ENCODE peak calls at places on chromosome 5, in six cellular contexts. V, A, Z, H, F and P are unnamed samples. For H3K4me1, the result is how much of the 10 kb centered on the place peaks cover.

GRCh38 chr5:37668524-37669047 is 171.3 kb downstream of the GDNF start:
- DNase-seq in V (peak), A (peak), Z (peak), H (peak), F (peak), P (peak)

GRCh38 chr5:150502106-150502505 is 5.8 kb upstream of the NDST1 start:
- DNase-seq in V (no peak), A (no peak), Z (no peak), H (no peak), F (no peak), P (no peak)

GRCh38 chr5:127697894-127698600 is 5.1 kb upstream of the CCDC192 start:
- DNase-seq in V (no peak), A (no peak), Z (peak), H (no peak), F (peak), P (peak)

GRCh38 chr5:16964821-16965220 is 28.7 kb upstream of the MYO10 start:
- DNase-seq in V (no peak), A (no peak), Z (peak), H (no peak), F (no peak), P (peak)

GRCh38 chr5:172007153-172007794 is 836 bp upstream of the FBXW11 start:
- DNase-seq in V (no peak), A (no peak), Z (no peak), H (no peak), F (peak), P (no peak)

GRCh38 chr5:5886812-5887486 is 464.5 kb downstream of the ICE1 start:
- DNase-seq in V (peak), A (peak), Z (no peak), H (peak), F (peak), P (no peak)

GRCh38 chr5:117623042-117623815 is 1048.6 kb upstream of the SEMA6A start:
- DNase-seq in V (no peak), A (no peak), Z (no peak), H (no peak), F (no peak), P (peak)

GRCh38 chr5:79055017-79055416 is 14.5 kb downstream of the DMGDH start:
- DNase-seq in V (no peak), A (no peak), Z (no peak), H (no peak), F (no peak), P (no peak)

GRCh38 chr5:139669681-139670368 is 21.7 kb downstream of the CXXC5 start:
- DNase-seq in V (peak), A (peak), Z (no peak), H (peak), F (no peak), P (no peak)

GRCh38 chr5:154430466-154430865 is 15.3 kb upstream of the SAP30L start:
- DNase-seq in V (no peak), A (no peak), Z (no peak), H (no peak), F (no peak), P (no peak)

GRCh38 chr5:89735108-89735507 is 674.4 kb downstream of the CETN3 start:
- DNase-seq in V (no peak), A (no peak), Z (no peak), H (no peak), F (no peak), P (peak)

GRCh38 chr5:59020611-59021285 is 437.9 kb downstream of the RAB3C start:
- DNase-seq in V (no peak), A (peak), Z (no peak), H (no peak), F (peak), P (peak)

GRCh38 chr5:1054018-1054798 is 45.6 kb downstream of the NKD2 start:
- DNase-seq in V (no peak), A (no peak), Z (no peak), H (no peak), F (no peak), P (no peak)

GRCh38 chr5:63963080-63963735 is 963 bp upstream of the HTR1A start:
- DNase-seq in V (peak), A (peak), Z (peak), H (peak), F (peak), P (peak)

GRCh38 chr5:1881273-1881586 is 1.5 kb downstream of the IRX4 start:
- DNase-seq in V (peak), A (no peak), Z (peak), H (no peak), F (peak), P (peak)

DNA sequence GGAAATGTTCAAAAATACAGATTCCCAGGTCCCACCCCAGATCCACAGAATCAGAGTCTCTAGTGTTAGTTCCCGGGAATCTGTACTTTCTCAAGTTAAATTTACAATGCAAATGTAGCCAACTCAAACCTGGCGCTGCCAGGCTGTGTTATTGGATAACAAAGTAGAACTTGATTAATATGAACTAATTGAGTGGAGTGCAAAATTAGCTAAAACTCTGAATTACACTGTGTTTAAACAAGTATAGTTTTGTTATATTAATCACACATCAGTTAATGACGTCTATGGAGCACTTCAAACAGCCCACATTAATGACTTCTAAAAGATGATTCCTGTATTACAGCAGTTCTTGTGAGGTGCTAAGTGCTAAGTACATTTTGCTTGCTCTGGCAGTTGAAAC is 32.4 kb upstream of the CYFIP2 start:
- DNase-seq in V (no peak), A (no peak), Z (no peak), H (no peak), F (no peak), P (no peak)
- H3K4me1 ChIP-seq in V (under half), A (under half), Z (under half), H (under half), F (under half), P (under half)

GRCh38 chr5:180632768-180633167 is 16.6 kb downstream of the FLT4 start:
- DNase-seq in V (no peak), A (no peak), Z (no peak), H (peak), F (no peak), P (no peak)
- TF ChIP-seq CTCF in V (no peak), A (no peak), Z (no peak), H (no peak), F (no peak), P (no peak)

GRCh38 chr5:56824019-56824418 is 8.7 kb downstream of the MAP3K1 start:
- DNase-seq in V (no peak), A (no peak), Z (no peak), H (no peak), F (no peak), P (no peak)

GRCh38 chr5:56827923-56828322 is 12.6 kb downstream of the MAP3K1 start:
- DNase-seq in V (no peak), A (no peak), Z (no peak), H (no peak), F (no peak), P (no peak)

GRCh38 chr5:56829137-56829536 is 13.8 kb downstream of the MAP3K1 start:
- DNase-seq in V (no peak), A (peak), Z (peak), H (no peak), F (peak), P (no peak)

GRCh38 chr5:56825222-56825824 is 10.0 kb downstream of the MAP3K1 start:
- DNase-seq in V (no peak), A (no peak), Z (no peak), H (no peak), F (no peak), P (no peak)

GRCh38 chr5:56827043-56827442 is 11.7 kb downstream of the MAP3K1 start:
- DNase-seq in V (peak), A (no peak), Z (no peak), H (no peak), F (no peak), P (no peak)
- H3K4me1 ChIP-seq in V (under half), A (under half), Z (under half), H (half or more), F (under half), P (under half)

GRCh38 chr5:77518304-77518703 is 26.2 kb upstream of the WDR41 start:
- DNase-seq in V (no peak), A (no peak), Z (peak), H (no peak), F (peak), P (no peak)
- TF ChIP-seq CTCF in V (peak), A (no peak), Z (peak), H (no peak), F (peak), P (peak)

GRCh38 chr5:132473019-132473531 is 17.5 kb downstream of the IRF1 start:
- DNase-seq in V (no peak), A (peak), Z (no peak), H (peak), F (no peak), P (no peak)
- H3K4me1 ChIP-seq in V (under half), A (under half), Z (under half), H (under half), F (under half), P (under half)

GRCh38 chr5:43750809-43751208 is 147.8 kb downstream of the NNT start:
- DNase-seq in V (no peak), A (no peak), Z (no peak), H (no peak), F (no peak), P (no peak)

DNA sequence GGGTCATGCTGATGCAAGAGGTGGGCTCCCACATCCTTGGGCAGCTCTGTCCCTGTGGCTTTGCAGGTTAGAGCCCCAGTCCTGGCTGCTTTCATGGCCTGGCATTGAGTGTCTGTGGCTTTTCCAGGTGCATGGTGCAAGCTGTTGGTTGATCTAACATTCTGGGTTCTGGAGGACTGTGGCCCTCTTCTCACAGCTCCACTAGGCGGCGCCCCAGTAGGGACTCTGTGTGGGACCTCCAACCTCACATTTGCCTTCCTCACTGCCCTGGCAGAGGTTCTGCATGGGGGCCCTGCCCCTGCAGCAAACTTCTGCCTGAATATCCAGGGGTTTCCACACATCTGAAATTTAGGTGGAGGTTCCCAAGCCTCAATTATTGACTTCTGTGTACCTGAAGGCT is 150.1 kb downstream of the NNT start:
- DNase-seq in V (no peak), A (no peak), Z (no peak), H (no peak), F (no peak), P (no peak)
- TF ChIP-seq CTCF in V (peak), A (no peak), Z (no peak), H (no peak), F (no peak), P (peak)

GRCh38 chr5:67773439-67773988 is 442.0 kb upstream of the PIK3R1 start:
- DNase-seq in V (no peak), A (peak), Z (peak), H (peak), F (no peak), P (peak)

GRCh38 chr5:67774153-67774552 is 441.4 kb upstream of the PIK3R1 start:
- DNase-seq in V (no peak), A (no peak), Z (no peak), H (no peak), F (no peak), P (no peak)

GRCh38 chr5:67771791-67772190 is 443.8 kb upstream of the PIK3R1 start:
- DNase-seq in V (no peak), A (no peak), Z (no peak), H (no peak), F (no peak), P (no peak)

GRCh38 chr5:67771221-67771620 is 444.3 kb upstream of the PIK3R1 start:
- DNase-seq in V (no peak), A (no peak), Z (no peak), H (no peak), F (no peak), P (no peak)

GRCh38 chr5:67770431-67771025 is 445.0 kb upstream of the PIK3R1 start:
- DNase-seq in V (no peak), A (peak), Z (no peak), H (peak), F (no peak), P (no peak)
- H3K4me1 ChIP-seq in V (under half), A (under half), Z (under half), H (under half), F (under half), P (under half)

DNA sequence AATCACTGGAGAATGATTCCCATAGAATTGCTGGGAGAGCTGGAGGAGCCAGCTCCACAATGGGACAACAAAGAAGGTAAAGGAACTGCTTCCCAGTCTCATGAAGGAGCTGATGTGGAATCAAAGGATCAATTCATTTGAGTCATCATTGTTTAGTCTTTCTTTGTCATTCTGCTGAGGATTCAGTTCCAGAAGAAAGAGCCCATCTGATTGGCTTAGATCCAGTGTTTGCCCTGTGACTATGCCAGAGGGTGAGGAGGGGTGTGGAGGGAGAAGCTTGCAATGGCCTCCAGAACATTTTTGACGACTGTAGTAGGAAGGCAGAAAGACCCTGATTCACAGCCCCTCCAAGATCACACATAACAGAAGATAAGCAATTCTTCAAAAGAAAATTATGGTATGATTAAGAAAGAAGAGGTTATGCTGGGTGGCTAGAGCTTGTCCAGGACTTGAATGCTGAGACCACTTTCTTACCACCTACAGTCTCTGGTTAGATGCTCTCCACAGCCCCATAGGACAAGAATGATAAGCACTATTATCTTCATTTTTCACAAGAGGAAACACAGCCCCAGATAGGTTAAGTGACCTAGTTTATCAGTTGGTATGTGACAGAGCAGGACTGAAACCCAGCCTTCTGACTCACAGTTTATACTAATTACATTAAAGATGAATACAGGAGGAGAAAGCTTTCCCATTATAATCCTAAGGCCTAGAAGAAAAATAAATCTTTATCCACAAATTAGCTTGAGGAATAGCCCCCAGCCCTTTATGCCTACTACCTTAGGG is 363.1 kb downstream of the PRELID2 start:
- DNase-seq in V (no peak), A (no peak), Z (no peak), H (peak), F (peak), P (no peak)
- TF ChIP-seq CTCF in V (no peak), A (no peak), Z (no peak), H (no peak), F (no peak), P (no peak)

DNA sequence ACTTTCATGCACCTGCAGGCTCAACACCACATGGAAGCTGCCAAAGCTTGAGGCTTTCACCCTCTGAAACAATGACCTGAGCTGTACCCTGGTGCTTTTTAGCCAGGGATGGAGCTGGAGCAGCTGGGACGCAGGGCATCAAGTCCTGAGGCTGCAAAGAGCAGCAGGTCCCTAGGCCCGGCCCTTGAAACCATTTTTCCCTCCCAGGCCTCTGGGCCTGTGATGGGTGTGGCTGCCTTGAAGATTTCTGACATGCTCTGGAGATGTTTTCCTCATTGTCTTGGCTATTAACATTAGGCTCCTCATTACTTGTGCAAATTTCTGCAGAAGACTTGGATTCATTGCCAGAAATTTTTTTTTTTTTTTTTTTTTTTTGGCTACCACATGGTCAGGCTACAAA is 30.3 kb upstream of the GHR start:
- DNase-seq in V (no peak), A (no peak), Z (no peak), H (no peak), F (no peak), P (no peak)
- H3K4me1 ChIP-seq in V (under half), A (under half), Z (under half), H (under half), F (under half), P (under half)